ENCODE peak calls at places on chromosomes 13 and 19, in ten cellular contexts. H, R, S, V, W, T, Z, J, K and P are unnamed samples.

GRCh38 chr13:101115762-101116161 is 300.5 kb downstream of the NALCN start:
- DNase-seq in H (no peak), R (no peak), S (no peak), V (no peak), W (no peak), T (no peak), Z (no peak), J (peak; percentile 20), K (no peak), P (no peak)

GRCh38 chr13:93262729-93263128 is 36.1 kb downstream of the GPC6 start:
- DNase-seq in H (no peak), R (no peak), S (no peak), V (no peak), W (peak; percentile 32), T (no peak), Z (no peak), J (peak; percentile 57), K (no peak), P (no peak)

GRCh38 chr19:31319465-31319864 is 29.8 kb downstream of the TSHZ3 start:
- DNase-seq in H (no peak), R (no peak), S (no peak), V (no peak), W (no peak), T (no peak), Z (no peak), J (no peak), K (no peak), P (no peak)

GRCh38 chr13:26971990-26972888 is 199.4 kb downstream of the USP12 start:
- DNase-seq in H (no peak), R (no peak), S (no peak), V (no peak), W (peak; percentile 52), T (no peak), Z (peak; percentile 7), J (peak; percentile 10), K (peak; percentile 59), P (no peak)

GRCh38 chr13:75637101-75637774 is 1.1 kb downstream of the LMO7 start:
- DNase-seq in H (no peak), R (no peak), S (no peak), V (no peak), W (no peak), T (no peak), Z (no peak), J (no peak), K (peak; percentile 5), P (no peak)

GRCh38 chr19:2176336-2176994 is 12.7 kb downstream of the DOT1L start:
- DNase-seq in H (no peak), R (no peak), S (peak; percentile 64), V (peak; percentile 61), W (no peak), T (no peak), Z (no peak), J (no peak), K (no peak), P (no peak)

GRCh38 chr13:87669379-87669978 is 1.7 kb upstream of the SLITRK5 start:
- DNase-seq in H (no peak), R (no peak), S (no peak), V (no peak), W (peak; percentile 1), T (no peak), Z (no peak), J (peak; percentile 34), K (peak; percentile 19), P (no peak)

GRCh38 chr13:113584870-113585671 is 518 bp downstream of the TFDP1 start:
- DNase-seq in H (no peak), R (no peak), S (no peak), V (no peak), W (peak; percentile 33), T (no peak), Z (peak; percentile 22), J (no peak), K (peak; percentile 44), P (peak; percentile 46)

GRCh38 chr13:73335226-73335625 is 276.4 kb downstream of the KLF5 start:
- DNase-seq in H (no peak), R (no peak), S (no peak), V (no peak), W (no peak), T (no peak), Z (no peak), J (peak; percentile 92), K (no peak), P (no peak)

GRCh38 chr13:20824762-20825161 is 51.0 kb upstream of the EEF1AKMT1 start:
- DNase-seq in H (no peak), R (no peak), S (no peak), V (no peak), W (no peak), T (no peak), Z (no peak), J (peak; percentile 68), K (no peak), P (no peak)